ENCODE peak calls at places on chromosomes 7 and 10, in five cellular contexts. W is upper lobe of left lung, V is esophagus muscularis mucosa, F is A549, K is suprapubic skin. C is an unnamed sample.

GRCh38 chr7:117248810-117249209 is 74.0 kb downstream of the WNT2 start:
- DNase-seq in V (peak), W (no peak), F (no peak), K (no peak), C (no peak)

GRCh38 chr10:59895629-59896116 is 10.7 kb downstream of the CCDC6 start:
- DNase-seq in F (no peak), W (no peak), K (no peak), V (no peak), C (peak)

GRCh38 chr10:23694921-23695824 is 256.3 kb downstream of the OTUD1 start:
- DNase-seq in V (no peak), F (no peak), K (no peak), W (no peak), C (no peak)

GRCh38 chr7:14639329-14639728 is 263.2 kb downstream of the DGKB start:
- DNase-seq in F (no peak), V (no peak), K (no peak), W (no peak), C (no peak)

GRCh38 chr10:122126763-122127659 is 138.0 kb downstream of the TACC2 start:
- DNase-seq in K (no peak), V (no peak), F (peak), W (peak), C (no peak)

GRCh38 chr10:126504051-126504760 is 115.9 kb upstream of the ADAM12 start:
- DNase-seq in F (peak), V (peak), W (no peak), K (no peak), C (peak)

GRCh38 chr10:14185501-14186045 is 145.2 kb downstream of the FRMD4A start:
- DNase-seq in V (no peak), F (peak), K (no peak), W (no peak), C (no peak)

GRCh38 chr10:88792656-88793055 is 9.9 kb upstream of the LIPM start:
- DNase-seq in W (peak), K (no peak), V (no peak), F (no peak), C (peak)

GRCh38 chr7:44388089-44388970 is 62.9 kb upstream of the CAMK2B start:
- DNase-seq in F (no peak), W (no peak), K (no peak), V (peak), C (no peak)

GRCh38 chr7:131294553-131294952 is 33.1 kb upstream of the MKLN1 start:
- DNase-seq in K (no peak), F (no peak), V (peak), W (no peak), C (no peak)

GRCh38 chr10:119425881-119426170 is 116.7 kb downstream of the RGS10 start:
- DNase-seq in K (no peak), V (no peak), W (no peak), F (no peak), C (no peak)

GRCh38 chr10:130739016-130739756 is 572.3 kb downstream of the TCERG1L start:
- DNase-seq in V (no peak), F (no peak), W (peak), K (peak), C (no peak)

GRCh38 chr7:41912426-41912825 is 209.5 kb upstream of the INHBA start:
- DNase-seq in W (no peak), K (no peak), V (no peak), F (no peak), C (no peak)

GRCh38 chr7:35839860-35840854 is 39.3 kb downstream of the SEPTIN7 start:
- DNase-seq in F (peak), W (no peak), V (no peak), K (peak), C (no peak)

GRCh38 chr10:106392781-106393180 is 771.7 kb downstream of the SORCS1 start:
- DNase-seq in V (no peak), K (no peak), W (no peak), F (no peak), C (no peak)

GRCh38 chr10:124074471-124075109 is 18.8 kb downstream of the CHST15 start:
- DNase-seq in V (no peak), K (no peak), F (no peak), W (peak), C (peak)

GRCh38 chr10:94545277-94546057 is at the start of gene HELLS:
- DNase-seq in W (peak), F (peak), V (peak), K (peak), C (peak)

GRCh38 chr10:3126741-3127342 is 45.7 kb downstream of the PITRM1 start:
- DNase-seq in F (no peak), V (no peak), K (no peak), W (peak), C (peak)

GRCh38 chr10:70930251-70931000 is 42.1 kb upstream of the PCBD1 start:
- DNase-seq in K (no peak), V (no peak), W (no peak), F (no peak), C (no peak)

GRCh38 chr7:151876899-151877777 is at the start of gene PRKAG2:
- DNase-seq in K (peak), W (peak), V (no peak), F (peak), C (peak)

GRCh38 chr7:149310113-149310836 is 48.3 kb downstream of the ZNF783 start:
- DNase-seq in V (no peak), K (no peak), W (no peak), F (peak), C (no peak)

GRCh38 chr10:32379314-32379949 is 32.5 kb upstream of the EPC1 start:
- DNase-seq in F (peak), V (no peak), W (no peak), K (no peak), C (no peak)

GRCh38 chr7:142866361-142867096 is 11.7 kb downstream of the EPHB6 start:
- DNase-seq in W (no peak), F (peak), K (no peak), V (peak), C (peak)

GRCh38 chr7:31640329-31640728 is 46.7 kb upstream of the PPP1R17 start:
- DNase-seq in V (peak), F (no peak), W (no peak), K (no peak), C (no peak)

GRCh38 chr10:16408379-16408778 is 28.4 kb upstream of the PTER start:
- DNase-seq in F (no peak), V (no peak), K (no peak), W (no peak), C (no peak)

GRCh38 chr7:155094636-155095035 is 24.5 kb downstream of the HTR5A start:
- DNase-seq in W (no peak), K (no peak), F (no peak), V (no peak), C (no peak)

GRCh38 chr7:30800785-30801252 is 29.6 kb downstream of the MINDY4 start:
- DNase-seq in V (peak), W (peak), F (peak), K (no peak), C (peak)

GRCh38 chr10:77636286-77636966 is 1.2 kb downstream of the KCNMA1 start:
- DNase-seq in K (no peak), F (no peak), W (no peak), V (no peak), C (no peak)

DNA sequence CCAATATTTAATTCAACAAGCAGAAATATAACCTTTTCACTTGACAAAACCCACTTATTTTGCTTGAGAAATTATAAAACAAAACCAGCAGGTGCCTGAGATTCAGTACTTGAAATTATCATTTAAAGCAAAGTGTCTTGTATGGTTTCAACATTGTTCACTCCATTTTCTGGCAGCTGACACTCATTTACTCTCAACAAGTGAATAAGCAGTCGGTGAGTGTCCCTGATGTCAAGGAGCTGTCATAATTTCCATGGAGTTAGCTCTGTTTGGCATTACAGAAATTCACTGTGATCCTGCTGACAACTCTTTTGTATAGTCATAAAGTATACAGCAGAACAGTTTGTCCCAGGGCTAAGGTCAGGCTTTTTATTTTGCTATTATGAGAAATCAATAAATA is 490.0 kb downstream of the CNTNAP2 start:
- DNase-seq in F (no peak), K (no peak), V (no peak), W (no peak), C (no peak)
- TF ChIP-seq EP300 in F (no peak), K (no peak), V (no peak), W (no peak), C (no peak)

GRCh38 chr7:1664711-1665591 is 5.1 kb upstream of the ELFN1 start:
- DNase-seq in F (peak), W (no peak), K (peak), V (no peak), C (peak)
- H3K27ac ChIP-seq in F (peak), W (peak), K (no peak), V (peak), C (peak)

GRCh38 chr10:91923371-91924211 is at the start of gene BTAF1:
- DNase-seq in F (peak), V (peak), K (peak), W (peak), C (peak)
- TF ChIP-seq EP300 in F (no peak), V (no peak), K (peak), W (no peak), C (no peak)

GRCh38 chr10:90314718-90315117 is 543.1 kb downstream of the HTR7 start:
- DNase-seq in F (no peak), W (no peak), V (no peak), K (no peak), C (no peak)
- H3K27ac ChIP-seq in F (no peak), W (no peak), V (no peak), K (no peak), C (no peak)